ENCODE peak calls at places on chromosomes 1 and 21, in nine cellular contexts. One of them, this sample, is unnamed. For H3K4me1, the result is how much of the 10 kb centered on the place peaks cover.

GRCh38 chr1:207858806-207859205 is 52.1 kb downstream of the CD34 start:
- DNase-seq in lung: no peak
- DNase-seq in lower lobe of right lung: no peak
- DNase-seq in sigmoid colon: no peak
- DNase-seq in neural progenitor cell: no peak
- DNase-seq in CD8-positive, alpha-beta T cell: no peak
- DNase-seq in A549: no peak
- DNase-seq in uterus: no peak
- DNase-seq in IMR-90: no peak
- DNase-seq in this sample: no peak

GRCh38 chr1:223141021-223141420 is 2.0 kb downstream of the TLR5 start:
- DNase-seq in sigmoid colon: peak
- DNase-seq in A549: no peak
- DNase-seq in lower lobe of right lung: no peak
- DNase-seq in neural progenitor cell: peak
- DNase-seq in CD8-positive, alpha-beta T cell: no peak
- DNase-seq in lung: no peak
- DNase-seq in uterus: no peak
- DNase-seq in IMR-90: peak
- DNase-seq in this sample: peak

GRCh38 chr1:28115267-28115666 is 26.9 kb upstream of the EYA3 start:
- DNase-seq in uterus: no peak
- DNase-seq in neural progenitor cell: no peak
- DNase-seq in sigmoid colon: no peak
- DNase-seq in A549: no peak
- DNase-seq in IMR-90: peak
- DNase-seq in lower lobe of right lung: peak
- DNase-seq in CD8-positive, alpha-beta T cell: peak
- DNase-seq in lung: peak
- DNase-seq in this sample: no peak

GRCh38 chr1:46690931-46691411 is 19.3 kb downstream of the TEX38 start:
- DNase-seq in neural progenitor cell: peak
- DNase-seq in sigmoid colon: no peak
- DNase-seq in IMR-90: no peak
- DNase-seq in uterus: no peak
- DNase-seq in lung: no peak
- DNase-seq in lower lobe of right lung: no peak
- DNase-seq in CD8-positive, alpha-beta T cell: no peak
- DNase-seq in A549: no peak
- DNase-seq in this sample: no peak

GRCh38 chr1:213993929-213994328 is 6.2 kb downstream of the PROX1 start:
- DNase-seq in lower lobe of right lung: no peak
- DNase-seq in A549: no peak
- DNase-seq in neural progenitor cell: no peak
- DNase-seq in CD8-positive, alpha-beta T cell: no peak
- DNase-seq in lung: no peak
- DNase-seq in uterus: no peak
- DNase-seq in IMR-90: no peak
- DNase-seq in sigmoid colon: no peak
- DNase-seq in this sample: no peak

GRCh38 chr1:115807723-115808122 is 33.2 kb downstream of the NHLH2 start:
- DNase-seq in A549: peak
- DNase-seq in neural progenitor cell: peak
- DNase-seq in lung: peak
- DNase-seq in CD8-positive, alpha-beta T cell: peak
- DNase-seq in sigmoid colon: no peak
- DNase-seq in uterus: peak
- DNase-seq in lower lobe of right lung: no peak
- DNase-seq in IMR-90: peak
- DNase-seq in this sample: peak

GRCh38 chr21:36254106-36254941 is 65.7 kb upstream of the MORC3 start:
- DNase-seq in neural progenitor cell: peak
- DNase-seq in IMR-90: peak
- DNase-seq in sigmoid colon: no peak
- DNase-seq in lung: no peak
- DNase-seq in lower lobe of right lung: no peak
- DNase-seq in A549: no peak
- DNase-seq in CD8-positive, alpha-beta T cell: no peak
- DNase-seq in uterus: no peak
- DNase-seq in this sample: no peak

GRCh38 chr1:93614550-93615200 is 67.0 kb downstream of the BCAR3 start:
- DNase-seq in lower lobe of right lung: no peak
- DNase-seq in sigmoid colon: no peak
- DNase-seq in CD8-positive, alpha-beta T cell: no peak
- DNase-seq in lung: no peak
- DNase-seq in IMR-90: no peak
- DNase-seq in A549: no peak
- DNase-seq in uterus: no peak
- DNase-seq in neural progenitor cell: no peak
- DNase-seq in this sample: no peak

GRCh38 chr1:36178479-36179219 is 22.7 kb downstream of the MAP7D1 start:
- DNase-seq in sigmoid colon: no peak
- DNase-seq in uterus: no peak
- DNase-seq in IMR-90: no peak
- DNase-seq in lung: peak
- DNase-seq in neural progenitor cell: peak
- DNase-seq in lower lobe of right lung: peak
- DNase-seq in A549: no peak
- DNase-seq in CD8-positive, alpha-beta T cell: no peak
- DNase-seq in this sample: peak

GRCh38 chr1:218494449-218494852 is 149.3 kb downstream of the TGFB2 start:
- DNase-seq in CD8-positive, alpha-beta T cell: no peak
- DNase-seq in sigmoid colon: no peak
- DNase-seq in uterus: no peak
- DNase-seq in lung: no peak
- DNase-seq in neural progenitor cell: peak
- DNase-seq in lower lobe of right lung: no peak
- DNase-seq in A549: no peak
- DNase-seq in IMR-90: no peak
- DNase-seq in this sample: no peak

GRCh38 chr1:218494000-218494399 is 148.9 kb downstream of the TGFB2 start:
- DNase-seq in neural progenitor cell: peak
- DNase-seq in sigmoid colon: no peak
- DNase-seq in lower lobe of right lung: no peak
- DNase-seq in lung: no peak
- DNase-seq in A549: no peak
- DNase-seq in CD8-positive, alpha-beta T cell: no peak
- DNase-seq in IMR-90: no peak
- DNase-seq in uterus: no peak
- DNase-seq in this sample: no peak

GRCh38 chr1:218498061-218498938 is 153.2 kb downstream of the TGFB2 start:
- DNase-seq in CD8-positive, alpha-beta T cell: no peak
- DNase-seq in uterus: no peak
- DNase-seq in A549: peak
- DNase-seq in lower lobe of right lung: no peak
- DNase-seq in neural progenitor cell: no peak
- DNase-seq in sigmoid colon: no peak
- DNase-seq in lung: no peak
- DNase-seq in IMR-90: peak
- DNase-seq in this sample: no peak

GRCh38 chr1:218496561-218496960 is 151.4 kb downstream of the TGFB2 start:
- DNase-seq in lung: no peak
- DNase-seq in neural progenitor cell: no peak
- DNase-seq in A549: peak
- DNase-seq in uterus: no peak
- DNase-seq in sigmoid colon: no peak
- DNase-seq in lower lobe of right lung: no peak
- DNase-seq in IMR-90: peak
- DNase-seq in CD8-positive, alpha-beta T cell: no peak
- DNase-seq in this sample: no peak

DNA sequence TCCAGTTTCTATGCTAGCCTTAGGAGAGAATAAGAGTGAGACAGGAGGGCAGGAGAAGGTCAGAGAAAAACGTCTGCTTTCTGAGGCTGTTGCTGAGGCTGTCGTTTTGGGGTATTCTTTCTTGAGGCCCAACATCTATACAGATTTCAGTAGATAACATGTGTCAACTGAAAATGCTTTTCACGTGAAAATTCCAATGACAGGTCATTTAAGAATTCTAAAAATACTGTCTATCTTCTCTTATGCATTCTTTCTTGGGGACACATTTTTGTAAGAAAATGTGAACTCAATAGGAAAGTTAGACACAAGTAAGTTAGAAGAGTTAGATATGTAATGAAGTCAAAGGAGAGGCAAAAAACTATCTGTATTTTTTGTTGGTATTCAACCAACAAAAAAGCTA is 150.8 kb downstream of the TGFB2 start:
- DNase-seq in A549: no peak
- DNase-seq in sigmoid colon: no peak
- DNase-seq in uterus: no peak
- DNase-seq in neural progenitor cell: no peak
- DNase-seq in IMR-90: no peak
- DNase-seq in lower lobe of right lung: no peak
- DNase-seq in CD8-positive, alpha-beta T cell: no peak
- DNase-seq in lung: no peak
- DNase-seq in this sample: no peak
- H3K27ac ChIP-seq in A549: peak
- H3K27ac ChIP-seq in sigmoid colon: no peak
- H3K27ac ChIP-seq in uterus: no peak
- H3K27ac ChIP-seq in neural progenitor cell: no peak
- H3K27ac ChIP-seq in IMR-90: no peak
- H3K27ac ChIP-seq in lower lobe of right lung: no peak
- H3K27ac ChIP-seq in CD8-positive, alpha-beta T cell: no peak
- H3K27ac ChIP-seq in lung: no peak
- H3K27ac ChIP-seq in this sample: no peak

GRCh38 chr21:23394458-23394857 is 2212.8 kb downstream of the MRPL39 start:
- DNase-seq in lower lobe of right lung: no peak
- DNase-seq in uterus: no peak
- DNase-seq in IMR-90: no peak
- DNase-seq in sigmoid colon: no peak
- DNase-seq in lung: no peak
- DNase-seq in neural progenitor cell: no peak
- DNase-seq in CD8-positive, alpha-beta T cell: no peak
- DNase-seq in A549: no peak
- DNase-seq in this sample: no peak
- H3K4me1 ChIP-seq in lower lobe of right lung: under half
- H3K4me1 ChIP-seq in uterus: under half
- H3K4me1 ChIP-seq in IMR-90: under half
- H3K4me1 ChIP-seq in sigmoid colon: under half
- H3K4me1 ChIP-seq in lung: under half
- H3K4me1 ChIP-seq in neural progenitor cell: under half
- H3K4me1 ChIP-seq in CD8-positive, alpha-beta T cell: under half
- H3K4me1 ChIP-seq in A549: under half
- H3K4me1 ChIP-seq in this sample: under half

GRCh38 chr1:88237026-88237425 is 447.0 kb upstream of the PKN2 start:
- DNase-seq in CD8-positive, alpha-beta T cell: no peak
- DNase-seq in A549: no peak
- DNase-seq in neural progenitor cell: peak
- DNase-seq in uterus: no peak
- DNase-seq in sigmoid colon: no peak
- DNase-seq in lower lobe of right lung: no peak
- DNase-seq in lung: no peak
- DNase-seq in IMR-90: peak
- DNase-seq in this sample: no peak

DNA sequence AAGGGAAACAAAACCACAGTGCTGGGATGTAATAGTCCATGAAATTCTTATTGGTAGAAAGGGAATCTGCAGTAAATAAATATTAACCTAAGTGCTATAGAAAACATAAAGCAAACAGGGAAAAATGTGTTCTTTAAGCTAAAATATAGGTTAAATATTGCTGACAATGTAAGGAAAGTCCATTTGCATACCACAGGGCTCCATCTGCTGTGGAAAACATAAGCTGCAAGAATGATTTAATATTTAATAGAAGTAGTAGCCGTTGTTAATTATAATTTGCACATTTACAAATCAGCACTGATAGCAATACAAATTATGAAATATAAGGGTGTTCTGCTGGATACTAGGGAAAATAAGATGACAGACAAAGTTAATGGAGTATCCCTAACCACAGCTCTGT is 444.9 kb upstream of the PKN2 start:
- DNase-seq in CD8-positive, alpha-beta T cell: no peak
- DNase-seq in neural progenitor cell: no peak
- DNase-seq in IMR-90: no peak
- DNase-seq in lung: no peak
- DNase-seq in uterus: no peak
- DNase-seq in lower lobe of right lung: no peak
- DNase-seq in A549: no peak
- DNase-seq in sigmoid colon: no peak
- DNase-seq in this sample: no peak
- TF ChIP-seq CTCF in CD8-positive, alpha-beta T cell: no peak
- TF ChIP-seq CTCF in neural progenitor cell: no peak
- TF ChIP-seq CTCF in IMR-90: no peak
- TF ChIP-seq CTCF in lung: no peak
- TF ChIP-seq CTCF in uterus: no peak
- TF ChIP-seq CTCF in lower lobe of right lung: no peak
- TF ChIP-seq CTCF in A549: no peak
- TF ChIP-seq CTCF in sigmoid colon: no peak
- TF ChIP-seq CTCF in this sample: no peak

GRCh38 chr1:29901618-29902017 is 665.3 kb downstream of the PTPRU start:
- DNase-seq in sigmoid colon: no peak
- DNase-seq in A549: no peak
- DNase-seq in CD8-positive, alpha-beta T cell: no peak
- DNase-seq in lung: no peak
- DNase-seq in IMR-90: no peak
- DNase-seq in uterus: no peak
- DNase-seq in lower lobe of right lung: no peak
- DNase-seq in neural progenitor cell: peak
- DNase-seq in this sample: no peak

GRCh38 chr1:29900086-29900485 is 663.8 kb downstream of the PTPRU start:
- DNase-seq in lung: no peak
- DNase-seq in CD8-positive, alpha-beta T cell: no peak
- DNase-seq in IMR-90: no peak
- DNase-seq in A549: no peak
- DNase-seq in sigmoid colon: no peak
- DNase-seq in uterus: no peak
- DNase-seq in neural progenitor cell: no peak
- DNase-seq in lower lobe of right lung: no peak
- DNase-seq in this sample: no peak

GRCh38 chr1:29896791-29897725 is 660.7 kb downstream of the PTPRU start:
- DNase-seq in sigmoid colon: no peak
- DNase-seq in uterus: no peak
- DNase-seq in lung: no peak
- DNase-seq in IMR-90: no peak
- DNase-seq in CD8-positive, alpha-beta T cell: no peak
- DNase-seq in A549: no peak
- DNase-seq in neural progenitor cell: no peak
- DNase-seq in lower lobe of right lung: no peak
- DNase-seq in this sample: peak

GRCh38 chr1:29903767-29904166 is 667.4 kb downstream of the PTPRU start:
- DNase-seq in CD8-positive, alpha-beta T cell: no peak
- DNase-seq in lung: no peak
- DNase-seq in sigmoid colon: no peak
- DNase-seq in neural progenitor cell: no peak
- DNase-seq in A549: no peak
- DNase-seq in lower lobe of right lung: no peak
- DNase-seq in uterus: no peak
- DNase-seq in IMR-90: no peak
- DNase-seq in this sample: no peak

DNA sequence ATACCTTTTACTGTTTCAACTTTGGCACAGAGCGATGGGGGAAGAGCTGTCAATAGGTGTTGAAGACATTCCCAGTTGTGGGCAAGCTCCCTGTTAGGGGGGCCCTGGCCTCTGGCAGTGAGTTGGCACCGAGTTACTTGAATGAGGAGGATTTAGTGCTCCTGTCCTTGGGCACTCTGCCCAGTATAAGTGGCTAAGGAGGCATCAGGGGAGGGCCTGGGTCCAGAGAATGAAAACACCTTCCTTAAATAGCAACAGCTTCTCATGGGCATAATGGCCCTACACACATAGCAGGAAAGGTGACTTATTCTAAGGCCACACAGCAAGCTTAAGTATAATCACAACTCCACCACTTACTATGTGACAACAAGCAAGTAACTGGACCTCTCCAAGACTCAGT is 664.4 kb downstream of the PTPRU start:
- DNase-seq in A549: no peak
- DNase-seq in IMR-90: no peak
- DNase-seq in sigmoid colon: no peak
- DNase-seq in neural progenitor cell: no peak
- DNase-seq in lower lobe of right lung: no peak
- DNase-seq in CD8-positive, alpha-beta T cell: no peak
- DNase-seq in lung: no peak
- DNase-seq in uterus: no peak
- DNase-seq in this sample: no peak
- H3K27ac ChIP-seq in A549: no peak
- H3K27ac ChIP-seq in IMR-90: no peak
- H3K27ac ChIP-seq in sigmoid colon: no peak
- H3K27ac ChIP-seq in neural progenitor cell: no peak
- H3K27ac ChIP-seq in lower lobe of right lung: no peak
- H3K27ac ChIP-seq in CD8-positive, alpha-beta T cell: no peak
- H3K27ac ChIP-seq in lung: peak
- H3K27ac ChIP-seq in uterus: no peak
- H3K27ac ChIP-seq in this sample: no peak

This sample was measured in body of pancreas.